ENCODE peak calls at places on chromosomes 3 and 15, in seven cellular contexts. W is bronchial epithelial cell, X is IMR-90, O is AG09309, F is esophagus squamous epithelium, E is psoas muscle, K is heart right ventricle. S is an unnamed sample.
A peak's percentile ranks its signal among the peaks of the same experiment; 100 is the strongest.

GRCh38 chr3:104819333-104819732 is 547.4 kb upstream of the ALCAM start:
- DNase-seq in K (no peak), E (no peak), W (no peak), F (no peak), O (no peak), X (no peak), S (no peak)

GRCh38 chr3:100032262-100032661 is 82.0 kb downstream of the FILIP1L start:
- DNase-seq in X (peak; percentile 90), W (peak; percentile 89), K (no peak), E (no peak), F (no peak), O (peak; percentile 69), S (peak; percentile 63)

GRCh38 chr3:124845406-124845805 is 41.8 kb downstream of the ITGB5 start:
- DNase-seq in W (peak; percentile 91), F (no peak), E (no peak), O (peak; percentile 90), K (peak; percentile 38), X (peak; percentile 90), S (peak; percentile 86)

GRCh38 chr3:181330821-181331563 is 341.5 kb upstream of the DNAJC19 start:
- DNase-seq in K (no peak), X (no peak), W (no peak), E (no peak), F (no peak), O (no peak), S (no peak)

GRCh38 chr3:32405155-32405554 is 13.5 kb downstream of the CMTM7 start:
- DNase-seq in W (no peak), O (peak; percentile 33), F (no peak), X (peak; percentile 44), K (no peak), E (no peak), S (no peak)

GRCh38 chr15:74866090-74866489 is 7.1 kb downstream of the SCAMP2 start:
- DNase-seq in W (peak; percentile 89), K (no peak), E (no peak), F (no peak), X (peak; percentile 85), O (no peak), S (peak; percentile 49)

GRCh38 chr3:87350367-87351199 is 74.2 kb upstream of the POU1F1 start:
- DNase-seq in F (no peak), K (peak; percentile 6), E (no peak), O (peak; percentile 14), X (peak; percentile 47), W (peak; percentile 59), S (no peak)

GRCh38 chr15:37002041-37002689 is 98.2 kb downstream of the MEIS2 start:
- DNase-seq in W (no peak), K (no peak), X (peak; percentile 16), O (no peak), F (no peak), E (no peak), S (no peak)

GRCh38 chr15:45714501-45715488 is 80.0 kb downstream of the SQOR start:
- DNase-seq in O (peak; percentile 21), K (peak; percentile 63), F (no peak), X (peak; percentile 72), W (peak; percentile 52), E (peak; percentile 56), S (no peak)

GRCh38 chr3:38738630-38739395 is 77.2 kb downstream of the SCN10A start:
- DNase-seq in E (no peak), O (no peak), W (peak; percentile 38), F (no peak), K (peak; percentile 16), X (peak; percentile 28), S (no peak)

GRCh38 chr3:66395635-66396034 is 105.2 kb downstream of the LRIG1 start:
- DNase-seq in W (no peak), K (no peak), O (no peak), E (peak; percentile 19), F (no peak), X (no peak), S (no peak)

GRCh38 chr3:134004841-134005240 is 24.9 kb downstream of the SLCO2A1 start:
- DNase-seq in W (no peak), F (no peak), K (no peak), O (no peak), X (no peak), E (no peak), S (no peak)

GRCh38 chr15:25830844-25831443 is 32.2 kb downstream of the ATP10A start:
- DNase-seq in E (peak; percentile 71), F (no peak), W (peak; percentile 38), X (peak; percentile 98), K (no peak), O (peak; percentile 91), S (peak; percentile 99)

GRCh38 chr15:58748040-58748786 is 1.3 kb downstream of the ADAM10 start:
- DNase-seq in E (no peak), X (no peak), O (no peak), K (no peak), W (no peak), F (no peak), S (no peak)

GRCh38 chr3:100103558-100104441 is 10.5 kb downstream of the FILIP1L start:
- DNase-seq in E (no peak), F (no peak), K (no peak), W (no peak), X (peak; percentile 93), O (no peak), S (no peak)

GRCh38 chr15:49830411-49830810 is 209.6 kb downstream of the DTWD1 start:
- DNase-seq in K (no peak), W (no peak), X (peak; percentile 36), O (no peak), F (no peak), E (no peak), S (no peak)

GRCh38 chr3:61821823-61822251 is 260.5 kb downstream of the PTPRG start:
- DNase-seq in K (no peak), W (no peak), X (peak; percentile 19), F (no peak), E (no peak), O (peak; percentile 92), S (peak; percentile 45)

GRCh38 chr3:143895805-143896204 is 47.5 kb upstream of the SLC9A9 start:
- DNase-seq in E (no peak), W (peak; percentile 25), K (no peak), X (peak; percentile 2), F (no peak), O (no peak), S (no peak)

GRCh38 chr15:75007216-75007615 is 11.9 kb downstream of the SCAMP5 start:
- DNase-seq in W (no peak), X (no peak), O (no peak), K (no peak), F (no peak), E (no peak), S (no peak)

GRCh38 chr15:94476681-94477080 is 245.3 kb downstream of the MCTP2 start:
- DNase-seq in O (no peak), F (no peak), W (no peak), E (no peak), K (no peak), X (no peak), S (no peak)

GRCh38 chr3:99637381-99638111 is 848 bp upstream of the COL8A1 start:
- DNase-seq in F (no peak), W (peak; percentile 83), X (peak; percentile 90), E (peak; percentile 56), K (no peak), O (no peak), S (no peak)

GRCh38 chr15:43519207-43519606 is 1.8 kb downstream of the MAP1A start:
- DNase-seq in K (no peak), E (no peak), O (no peak), W (no peak), F (no peak), X (no peak), S (no peak)

GRCh38 chr15:43518073-43518761 is 809 bp downstream of the MAP1A start:
- DNase-seq in W (no peak), X (peak; percentile 63), F (no peak), O (no peak), E (no peak), K (peak; percentile 17), S (no peak)

GRCh38 chr15:43516801-43517353 is 531 bp upstream of the MAP1A start:
- DNase-seq in X (peak; percentile 68), W (no peak), O (no peak), K (no peak), E (no peak), F (no peak), S (no peak)

GRCh38 chr15:43516185-43516584 is 1.2 kb upstream of the MAP1A start:
- DNase-seq in O (no peak), K (peak; percentile 78), X (no peak), F (no peak), E (peak; percentile 73), W (no peak), S (no peak)

GRCh38 chr15:43517354-43518072 is at the start of gene MAP1A:
- DNase-seq in W (no peak), X (peak; percentile 71), E (peak; percentile 64), K (peak; percentile 71), O (no peak), F (no peak), S (no peak)
- TF ChIP-seq CTCF in W (no peak), X (no peak), E (no peak), K (no peak), O (no peak), F (no peak), S (no peak)

GRCh38 chr15:66388576-66388975 is 1.9 kb downstream of the MAP2K1 start:
- DNase-seq in O (no peak), K (no peak), X (no peak), E (no peak), W (no peak), F (no peak), S (no peak)
- H3K4me3 ChIP-seq in O (no peak overlapping the region), K (peak overlapping the region; percentile 98), X (no peak overlapping the region), E (peak overlapping the region; percentile 94), W (no peak overlapping the region), F (peak overlapping the region; percentile 98), S (peak overlapping the region; percentile 81)

DNA sequence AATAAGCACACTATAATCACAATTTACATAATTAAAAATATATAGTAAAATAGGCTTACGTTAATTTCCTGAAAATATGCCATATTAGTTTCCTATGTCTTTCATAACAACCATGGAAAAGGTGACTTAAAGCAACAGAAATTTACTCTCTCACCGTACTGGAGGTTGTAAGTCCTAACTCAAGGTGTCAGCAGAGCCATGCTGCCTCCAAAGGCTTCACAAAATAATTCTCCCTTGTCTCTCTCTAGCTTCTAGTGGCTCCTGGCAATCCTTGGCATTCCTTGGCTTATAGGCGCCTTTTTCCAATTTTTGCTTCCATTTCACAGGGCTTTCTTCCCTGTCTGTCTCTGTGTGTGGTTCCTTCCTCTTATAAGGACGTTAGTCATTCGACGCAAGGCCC is 7.6 kb downstream of the SI start:
- DNase-seq in W (no peak), E (no peak), X (no peak), K (no peak), O (no peak), F (no peak), S (no peak)
- TF ChIP-seq CTCF in W (no peak), E (no peak), X (no peak), K (no peak), O (no peak), F (no peak), S (no peak)

GRCh38 chr3:146783446-146783845 is 178.3 kb upstream of the PLSCR5 start:
- DNase-seq in F (no peak), E (no peak), K (no peak), W (no peak), X (no peak), O (no peak), S (peak; percentile 16)

GRCh38 chr3:146777941-146778340 is 172.8 kb upstream of the PLSCR5 start:
- DNase-seq in X (no peak), O (no peak), F (no peak), K (no peak), E (no peak), W (no peak), S (no peak)

GRCh38 chr3:146780251-146780650 is 175.1 kb upstream of the PLSCR5 start:
- DNase-seq in K (no peak), W (peak; percentile 28), F (no peak), X (peak; percentile 28), E (no peak), O (no peak), S (peak; percentile 7)

GRCh38 chr3:146781606-146782005 is 176.5 kb upstream of the PLSCR5 start:
- DNase-seq in E (no peak), K (no peak), W (no peak), X (peak; percentile 29), O (peak; percentile 20), F (no peak), S (peak; percentile 19)

GRCh38 chr3:146781059-146781458 is 175.9 kb upstream of the PLSCR5 start:
- DNase-seq in O (no peak), F (no peak), X (no peak), K (no peak), W (no peak), E (no peak), S (no peak)
- H3K4me3 ChIP-seq in O (no peak overlapping the region), F (no peak overlapping the region), X (no peak overlapping the region), K (no peak overlapping the region), W (no peak overlapping the region), E (no peak overlapping the region), S (no peak overlapping the region)

S was measured in AG04449.